ENCODE peak calls at places on chromosomes 7 and 10, in eight cellular contexts. Y, A, H, W, N, T, V and Z are unnamed samples.

GRCh38 chr10:110979611-110980010 is 60.2 kb downstream of the SHOC2 start:
- DNase-seq in W (no peak), N (no peak), Y (no peak), T (no peak), A (no peak), H (no peak), V (no peak), Z (no peak)

GRCh38 chr10:13349776-13350274 is 1.7 kb upstream of the SEPHS1 start:
- DNase-seq in H (peak), W (no peak), V (no peak), A (no peak), N (no peak), Y (no peak), T (no peak), Z (no peak)

GRCh38 chr7:101645951-101646350 is 16.9 kb upstream of the MYL10 start:
- DNase-seq in W (no peak), H (no peak), V (no peak), T (no peak), Y (no peak), A (no peak), N (no peak), Z (no peak)

GRCh38 chr7:142168746-142169145 is 57.2 kb downstream of the MGAM2 start:
- DNase-seq in V (no peak), H (no peak), N (no peak), Y (no peak), T (no peak), A (no peak), W (no peak), Z (no peak)

GRCh38 chr7:140214075-140214684 is 37.4 kb upstream of the KDM7A start:
- DNase-seq in A (no peak), H (no peak), Y (no peak), T (no peak), N (peak), W (no peak), V (no peak), Z (no peak)

GRCh38 chr7:130153251-130153908 is 51.8 kb downstream of the TMEM209 start:
- DNase-seq in W (no peak), H (no peak), Y (no peak), N (no peak), T (no peak), V (no peak), A (no peak), Z (no peak)

GRCh38 chr10:83917519-83918506 is 221.5 kb upstream of the GHITM start:
- DNase-seq in H (no peak), W (peak), Y (no peak), A (no peak), N (no peak), V (no peak), T (no peak), Z (no peak)

GRCh38 chr7:26381476-26382175 is 90.0 kb downstream of the SNX10 start:
- DNase-seq in A (no peak), W (no peak), Y (no peak), N (no peak), V (no peak), T (no peak), H (no peak), Z (no peak)

GRCh38 chr10:37816290-37816689 is 41.1 kb downstream of the ZNF248 start:
- DNase-seq in A (no peak), V (no peak), N (no peak), W (no peak), T (no peak), H (no peak), Y (no peak), Z (no peak)

GRCh38 chr10:4661572-4662255 is 164.3 kb upstream of the AKR1E2 start:
- DNase-seq in Y (no peak), N (no peak), T (no peak), H (no peak), A (no peak), W (no peak), V (no peak), Z (no peak)

GRCh38 chr7:108973075-108973474 is 403.4 kb downstream of the DNAJB9 start:
- DNase-seq in H (no peak), V (no peak), N (peak), W (no peak), A (no peak), Y (no peak), T (no peak), Z (no peak)

GRCh38 chr10:15579605-15580004 is 140.1 kb downstream of the ITGA8 start:
- DNase-seq in W (no peak), Y (no peak), T (no peak), N (no peak), A (no peak), H (no peak), V (no peak), Z (no peak)

GRCh38 chr10:38741226-38741625 is 647.1 kb downstream of the ZNF37A start:
- DNase-seq in T (no peak), N (no peak), Y (no peak), W (no peak), H (no peak), A (no peak), V (no peak), Z (no peak)

GRCh38 chr10:67818323-67818722 is 19.7 kb downstream of the DNAJC12 start:
- DNase-seq in N (no peak), A (peak), V (no peak), Y (no peak), T (no peak), H (no peak), W (no peak), Z (peak)

GRCh38 chr10:132412316-132413192 is 15.6 kb downstream of the PWWP2B start:
- DNase-seq in N (no peak), H (no peak), A (no peak), Y (no peak), V (no peak), T (no peak), W (no peak), Z (peak)

GRCh38 chr10:71771821-71772617 is 1.3 kb downstream of the VSIR start:
- DNase-seq in V (peak), H (no peak), Y (no peak), T (peak), W (no peak), N (no peak), A (no peak), Z (no peak)

GRCh38 chr10:92068900-92069299 is 145.3 kb downstream of the BTAF1 start:
- DNase-seq in T (no peak), Y (no peak), V (no peak), W (no peak), N (no peak), H (no peak), A (no peak), Z (no peak)

GRCh38 chr10:63763744-63764143 is 242.5 kb downstream of the REEP3 start:
- DNase-seq in A (no peak), N (no peak), Y (no peak), H (no peak), V (no peak), T (no peak), W (no peak), Z (no peak)

GRCh38 chr7:45709168-45710034 is 135.2 kb downstream of the ADCY1 start:
- DNase-seq in Y (no peak), W (no peak), N (no peak), V (peak), A (no peak), T (no peak), H (no peak), Z (no peak)

GRCh38 chr10:93435621-93436385 is 46.3 kb downstream of the MYOF start:
- DNase-seq in N (no peak), A (no peak), Y (no peak), T (no peak), W (no peak), H (peak), V (no peak), Z (peak)

GRCh38 chr10:84765656-84766055 is 437.3 kb downstream of the CCSER2 start:
- DNase-seq in A (no peak), N (no peak), H (no peak), W (no peak), T (no peak), V (no peak), Y (no peak), Z (no peak)

GRCh38 chr10:80064120-80064886 is 14.2 kb upstream of the TMEM254 start:
- DNase-seq in A (no peak), H (no peak), N (no peak), W (no peak), V (no peak), Y (no peak), T (no peak), Z (no peak)

GRCh38 chr7:2710256-2710655 is 22.3 kb downstream of the AMZ1 start:
- DNase-seq in A (no peak), W (no peak), V (no peak), H (no peak), T (no peak), Y (no peak), N (no peak), Z (no peak)

GRCh38 chr7:116672596-116673503 is 854 bp downstream of the MET start:
- DNase-seq in W (no peak), V (no peak), N (no peak), A (no peak), Y (no peak), T (no peak), H (no peak), Z (peak)

GRCh38 chr7:126574276-126574675 is 678.5 kb downstream of the GRM8 start:
- DNase-seq in H (no peak), N (no peak), V (no peak), A (no peak), Y (no peak), W (no peak), T (no peak), Z (no peak)

GRCh38 chr7:109939207-109939606 is 1151.7 kb upstream of the LRRN3 start:
- DNase-seq in N (no peak), H (no peak), T (no peak), W (no peak), A (no peak), V (no peak), Y (no peak), Z (no peak)

GRCh38 chr10:29160110-29160669 is 128.7 kb upstream of the LYZL1 start:
- DNase-seq in Y (peak), W (no peak), T (no peak), V (peak), A (no peak), H (peak), N (no peak), Z (peak)

GRCh38 chr7:51209426-51209825 is 107.2 kb downstream of the COBL start:
- DNase-seq in T (no peak), W (no peak), H (no peak), A (no peak), Y (no peak), N (no peak), V (no peak), Z (no peak)

GRCh38 chr10:13707156-13707881 is 120.6 kb downstream of the PRPF18 start:
- DNase-seq in V (peak), H (peak), T (no peak), N (no peak), W (peak), A (no peak), Y (no peak), Z (peak)

GRCh38 chr7:778968-779451 is 51.9 kb upstream of the PRKAR1B start:
- DNase-seq in N (peak), W (no peak), H (no peak), V (no peak), T (no peak), A (no peak), Y (peak), Z (no peak)

GRCh38 chr7:520503-521161 is 986 bp upstream of the PDGFA start:
- DNase-seq in Y (no peak), A (no peak), H (no peak), N (no peak), V (no peak), W (no peak), T (no peak), Z (no peak)

GRCh38 chr10:1778570-1778969 is 41.2 kb upstream of the ADARB2 start:
- DNase-seq in W (no peak), A (no peak), V (no peak), N (no peak), Y (no peak), T (no peak), H (no peak), Z (no peak)

GRCh38 chr10:17790631-17791030 is 18.5 kb upstream of the MRC1 start:
- DNase-seq in W (no peak), V (no peak), T (no peak), N (no peak), A (no peak), H (no peak), Y (no peak), Z (no peak)

GRCh38 chr7:135409845-135410545 is 99.9 kb downstream of the CNOT4 start:
- DNase-seq in V (no peak), T (no peak), Y (no peak), A (no peak), H (no peak), W (no peak), N (no peak), Z (no peak)

GRCh38 chr10:36236341-36236740 is 594.2 kb upstream of the FZD8 start:
- DNase-seq in Y (no peak), T (no peak), N (no peak), V (no peak), W (no peak), H (no peak), A (no peak), Z (no peak)

GRCh38 chr7:128264477-128264876 is 23.4 kb downstream of the LEP start:
- DNase-seq in Y (no peak), N (no peak), T (no peak), H (no peak), W (no peak), A (no peak), V (no peak), Z (no peak)

GRCh38 chr7:101060992-101061391 is 24.3 kb upstream of the TRIM56 start:
- DNase-seq in V (no peak), Y (no peak), A (no peak), T (no peak), N (no peak), H (no peak), W (no peak), Z (no peak)

GRCh38 chr10:111128331-111129167 is 51.7 kb downstream of the ADRA2A start:
- DNase-seq in V (no peak), Y (no peak), H (no peak), W (no peak), A (no peak), N (no peak), T (no peak), Z (no peak)